ENCODE peak calls at places on chromosomes 7 and 10, in six cellular contexts. I is upper lobe of left lung; W is CD4-positive, CD25-positive, alpha-beta regulatory T cell; O is SJSA1; J is A549; C is stomach. F is an unnamed sample.

GRCh38 chr10:79375321-79376077 is 28.2 kb downstream of the PPIF start:
- DNase-seq in W (no peak), C (no peak), O (peak), I (peak), J (no peak), F (no peak)

GRCh38 chr10:123930340-123931001 is 38.9 kb upstream of the CPXM2 start:
- DNase-seq in O (no peak), C (peak), W (no peak), I (no peak), J (no peak), F (no peak)

GRCh38 chr10:84172435-84173356 is 905 bp upstream of the GPR15LG start:
- DNase-seq in J (no peak), W (no peak), I (no peak), O (no peak), C (no peak), F (no peak)

GRCh38 chr7:99419323-99420021 is 10.7 kb downstream of the BUD31 start:
- DNase-seq in I (no peak), O (no peak), J (no peak), C (no peak), W (no peak), F (no peak)

GRCh38 chr7:121544726-121545125 is 148.6 kb upstream of the FAM3C start:
- DNase-seq in O (peak), W (peak), J (peak), I (no peak), C (no peak), F (no peak)

GRCh38 chr10:72322280-72323058 is 32.2 kb downstream of the DNAJB12 start:
- DNase-seq in W (peak), O (no peak), I (no peak), C (no peak), J (no peak), F (peak)

GRCh38 chr10:61835069-61835908 is 66.2 kb upstream of the ARID5B start:
- DNase-seq in I (no peak), J (peak), O (peak), W (peak), C (peak), F (no peak)

GRCh38 chr10:18400201-18400910 is 251.0 kb downstream of the NSUN6 start:
- DNase-seq in O (no peak), J (no peak), W (peak), I (no peak), C (no peak), F (no peak)

GRCh38 chr10:70851597-70852475 is 36.1 kb downstream of the SGPL1 start:
- DNase-seq in W (no peak), J (no peak), C (no peak), O (no peak), I (no peak), F (no peak)

GRCh38 chr10:74799840-74800239 is 26.6 kb upstream of the KAT6B start:
- DNase-seq in O (peak), I (no peak), W (peak), C (no peak), J (no peak), F (no peak)

DNA sequence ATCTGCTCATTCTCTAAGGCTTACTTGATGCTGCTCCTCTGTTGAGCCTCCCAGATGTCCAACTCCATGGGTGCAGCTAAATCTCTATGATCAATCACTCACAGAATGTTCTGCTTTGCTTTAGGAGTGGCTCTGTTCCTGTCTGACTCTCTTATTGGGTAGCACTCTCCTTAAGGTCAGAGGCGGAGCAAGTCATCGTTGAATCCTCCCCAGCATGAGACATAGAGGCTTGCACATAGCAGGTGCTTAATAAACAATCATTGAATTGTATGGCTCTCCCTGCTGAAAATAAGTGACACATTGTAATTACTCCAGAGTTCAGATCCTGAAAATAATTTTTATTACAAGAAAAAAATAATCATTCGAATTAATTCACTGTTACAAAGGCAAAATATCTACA is 69.7 kb downstream of the NPS start:
- DNase-seq in I (no peak), C (no peak), W (no peak), J (no peak), O (no peak), F (no peak)
- H3K27ac ChIP-seq in I (no peak), C (no peak), W (no peak), J (no peak), O (no peak), F (no peak)

GRCh38 chr10:77969029-77969635 is 42.6 kb upstream of the DLG5 start:
- DNase-seq in O (no peak), C (no peak), I (no peak), J (no peak), W (no peak), F (no peak)

GRCh38 chr10:77972148-77972547 is 45.6 kb upstream of the DLG5 start:
- DNase-seq in W (no peak), I (no peak), C (no peak), J (no peak), O (no peak), F (no peak)

GRCh38 chr10:77973276-77973675 is 46.7 kb upstream of the DLG5 start:
- DNase-seq in I (no peak), C (no peak), J (no peak), O (no peak), W (no peak), F (no peak)

GRCh38 chr10:77971804-77972144 is 45.2 kb upstream of the DLG5 start:
- DNase-seq in I (no peak), J (no peak), C (no peak), O (no peak), W (no peak), F (no peak)

GRCh38 chr10:77970869-77971803 is 44.6 kb upstream of the DLG5 start:
- DNase-seq in J (peak), O (peak), I (peak), C (peak), W (peak), F (no peak)
- H3K4me3 ChIP-seq in J (no peak), O (no peak), I (no peak), C (no peak), W (no peak), F (no peak)

GRCh38 chr10:100341953-100342626 is 4.9 kb upstream of the SCD start:
- DNase-seq in W (peak), J (peak), O (peak), C (peak), I (peak), F (no peak)
- H3K27ac ChIP-seq in W (no peak), J (peak), O (no peak), C (no peak), I (no peak), F (no peak)

GRCh38 chr10:633279-634245 is 55.9 kb downstream of the DIP2C start:
- DNase-seq in W (no peak), J (no peak), O (no peak), I (no peak), C (peak), F (no peak)
- H3K4me3 ChIP-seq in W (no peak), J (no peak), O (no peak), I (no peak), C (peak), F (no peak)

GRCh38 chr10:26843736-26844135 is 17.0 kb downstream of the ABI1 start:
- DNase-seq in C (no peak), W (no peak), O (no peak), J (no peak), I (no peak), F (no peak)
- H3K27ac ChIP-seq in C (no peak), W (no peak), O (no peak), J (no peak), I (no peak), F (no peak)

GRCh38 chr7:116954443-116954838 is 1.1 kb downstream of the ST7 start:
- DNase-seq in I (no peak), W (no peak), O (no peak), J (no peak), C (no peak), F (no peak)

GRCh38 chr7:116956515-116956804 is 3.2 kb downstream of the ST7 start:
- DNase-seq in J (no peak), C (no peak), I (no peak), W (no peak), O (no peak), F (no peak)

GRCh38 chr7:116955340-116955739 is 2.0 kb downstream of the ST7 start:
- DNase-seq in W (no peak), O (no peak), J (no peak), I (no peak), C (no peak), F (no peak)

GRCh38 chr7:116957874-116958273 is 4.6 kb downstream of the ST7 start:
- DNase-seq in J (no peak), I (no peak), C (no peak), W (no peak), O (no peak), F (no peak)

DNA sequence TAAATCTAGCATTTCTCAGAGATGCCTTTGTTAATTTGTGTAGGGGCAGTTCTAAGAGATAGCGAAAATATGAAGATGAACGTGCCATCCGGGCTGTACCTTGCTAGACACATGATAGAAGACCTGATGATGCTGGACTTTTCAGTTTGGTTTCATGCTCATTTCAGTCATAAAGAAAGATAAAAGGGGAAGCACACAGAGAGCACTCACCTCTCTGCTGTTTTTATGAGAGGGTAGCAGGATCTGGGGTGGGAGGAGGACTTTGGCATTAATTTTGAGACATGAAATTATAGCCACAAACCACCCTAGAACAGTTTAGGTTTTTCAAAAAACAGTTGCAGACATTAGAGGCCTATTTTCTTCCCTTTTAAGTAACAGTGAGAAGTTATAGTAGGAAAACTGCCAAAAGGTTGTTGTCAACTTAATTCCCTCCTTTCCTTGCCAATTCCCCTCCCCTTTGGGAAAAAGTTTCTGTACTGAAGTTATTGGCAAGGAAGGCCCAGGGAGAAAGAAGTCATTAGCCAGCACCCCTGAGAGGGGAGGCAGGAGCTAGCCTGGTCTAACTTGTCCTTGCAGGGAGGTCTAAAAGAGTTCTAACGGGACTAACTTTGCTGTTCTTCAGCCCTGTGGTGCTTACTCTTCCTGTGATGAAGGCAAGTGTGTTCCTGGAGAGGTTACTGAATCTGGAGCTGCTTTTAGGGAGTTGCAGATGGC is 2.7 kb downstream of the ST7 start:
- DNase-seq in O (no peak), I (no peak), C (no peak), W (peak), J (no peak), F (no peak)
- H3K4me3 ChIP-seq in O (no peak), I (peak), C (no peak), W (peak), J (no peak), F (no peak)

DNA sequence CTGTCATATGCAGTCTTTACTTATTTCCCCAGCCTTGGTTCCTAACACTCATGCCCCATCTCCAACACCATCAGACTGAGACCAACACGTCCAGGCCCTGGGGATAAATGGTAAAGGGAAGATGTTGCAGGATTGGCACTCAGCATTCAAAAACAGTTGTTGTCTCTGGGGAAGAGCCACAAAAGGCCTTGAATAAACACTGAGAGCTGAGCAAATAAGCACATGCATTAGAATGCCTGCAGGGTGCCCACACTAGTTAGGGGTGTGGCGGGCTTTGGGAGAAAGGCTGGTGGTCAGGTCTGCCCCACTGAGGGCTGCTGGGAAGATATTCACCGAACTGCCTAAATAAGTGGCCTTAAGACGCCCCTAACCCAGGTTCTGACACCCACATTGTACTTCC is 391.0 kb downstream of the GFRA1 start:
- DNase-seq in C (no peak), J (no peak), O (no peak), W (no peak), I (no peak), F (no peak)
- H3K27ac ChIP-seq in C (no peak), J (no peak), O (no peak), W (no peak), I (no peak), F (no peak)